ENCODE peak calls at places on chromosomes 7 and 10, in nine cellular contexts. L, G, U, I, A, J, X, W and D are unnamed samples.

GRCh38 chr7:118183254-118183585 is 744 bp upstream of the LSM8 start:
- DNase-seq in W (peak), U (no peak), L (no peak), J (peak), A (no peak), I (peak), X (no peak), G (peak), D (no peak)

GRCh38 chr10:132677096-132677904 is 108.6 kb downstream of the NKX6-2 start:
- DNase-seq in G (no peak), L (no peak), U (no peak), W (no peak), J (no peak), I (no peak), X (no peak), A (no peak), D (peak)

GRCh38 chr10:132447446-132448247 is 50.6 kb downstream of the PWWP2B start:
- DNase-seq in G (peak), I (peak), J (no peak), L (no peak), W (peak), A (peak), X (peak), U (no peak), D (peak)

GRCh38 chr7:44279731-44280505 is 45.5 kb downstream of the CAMK2B start:
- DNase-seq in L (no peak), G (no peak), W (no peak), A (no peak), X (no peak), U (no peak), I (no peak), J (no peak), D (peak)

GRCh38 chr7:44072364-44073231 is 7.2 kb upstream of the PGAM2 start:
- DNase-seq in J (peak), U (peak), G (peak), W (peak), X (peak), A (peak), I (peak), L (peak), D (peak)

GRCh38 chr10:58851606-58852005 is 324.8 kb upstream of the PHYHIPL start:
- DNase-seq in G (no peak), J (no peak), U (no peak), X (no peak), I (peak), A (peak), W (no peak), L (no peak), D (no peak)

GRCh38 chr7:6227294-6227846 is 45.1 kb downstream of the CYTH3 start:
- DNase-seq in I (no peak), G (no peak), L (no peak), W (no peak), X (no peak), J (no peak), U (no peak), A (peak), D (no peak)

GRCh38 chr7:128378637-128379036 is 17.1 kb upstream of the PRRT4 start:
- DNase-seq in I (no peak), U (no peak), X (no peak), L (no peak), W (no peak), G (no peak), J (no peak), A (no peak), D (no peak)

GRCh38 chr7:74387606-74388005 is 66.1 kb upstream of the GTF2IRD1 start:
- DNase-seq in W (no peak), G (no peak), J (no peak), U (no peak), I (no peak), X (no peak), L (no peak), A (no peak), D (no peak)

GRCh38 chr10:843703-844102 is 87.8 kb downstream of the LARP4B start:
- DNase-seq in J (no peak), U (no peak), L (no peak), W (no peak), A (no peak), G (no peak), I (no peak), X (no peak), D (no peak)